ENCODE peak calls at places on chromosomes 5 and 9, in ten cellular contexts. Y is SJSA1, C is AG04449, A is Peyer's patch, X is fibroblast of mammary gland, T is fibroblast of the aortic adventitia, I is BJ, J is body of pancreas, N is tibial artery, E is H7. G is an unnamed sample.

GRCh38 chr5:168681556-168682183 is 102.5 kb upstream of the PANK3 start:
- DNase-seq in Y (no peak), C (no peak), A (peak), X (peak), T (peak), I (no peak), J (no peak), N (peak), E (no peak), G (peak)

GRCh38 chr5:52947208-52947607 is 41.9 kb upstream of the ITGA2 start:
- DNase-seq in Y (peak), C (no peak), A (no peak), X (no peak), T (no peak), I (no peak), J (peak), N (no peak), E (no peak), G (no peak)

GRCh38 chr5:145699846-145700245 is 135.3 kb downstream of the PRELID2 start:
- DNase-seq in Y (no peak), C (no peak), A (no peak), X (no peak), T (no peak), I (no peak), J (no peak), N (no peak), E (no peak), G (no peak)

GRCh38 chr5:154286557-154286956 is 96.0 kb downstream of the GALNT10 start:
- DNase-seq in Y (no peak), C (no peak), A (no peak), X (no peak), T (no peak), I (no peak), J (no peak), N (no peak), E (no peak), G (no peak)

GRCh38 chr5:80182802-80183645 is 72.8 kb downstream of the SERINC5 start:
- DNase-seq in Y (no peak), C (no peak), A (no peak), X (no peak), T (no peak), I (no peak), J (no peak), N (no peak), E (no peak), G (no peak)

GRCh38 chr5:74630387-74631087 is 10.0 kb downstream of the ENC1 start:
- DNase-seq in Y (peak), C (peak), A (no peak), X (peak), T (peak), I (no peak), J (no peak), N (no peak), E (no peak), G (peak)

GRCh38 chr9:134502261-134503211 is 139.1 kb upstream of the COL5A1 start:
- DNase-seq in Y (peak), C (peak), A (peak), X (peak), T (peak), I (peak), J (peak), N (peak), E (peak), G (peak)

GRCh38 chr9:123031963-123032362 is 1.5 kb upstream of the GPR21 start:
- DNase-seq in Y (no peak), C (no peak), A (no peak), X (no peak), T (no peak), I (no peak), J (no peak), N (no peak), E (no peak), G (no peak)

GRCh38 chr5:57824047-57824446 is 341.4 kb upstream of the ACTBL2 start:
- DNase-seq in Y (no peak), C (peak), A (no peak), X (peak), T (peak), I (no peak), J (no peak), N (no peak), E (no peak), G (peak)

GRCh38 chr5:127392762-127393161 is 102.2 kb downstream of the MEGF10 start:
- DNase-seq in Y (no peak), C (no peak), A (no peak), X (no peak), T (no peak), I (peak), J (no peak), N (no peak), E (no peak), G (no peak)

GRCh38 chr5:56155992-56156584 is 77.0 kb downstream of the ANKRD55 start:
- DNase-seq in Y (no peak), C (no peak), A (no peak), X (no peak), T (no peak), I (no peak), J (no peak), N (peak), E (no peak), G (no peak)

GRCh38 chr9:471320-471719 is 256.7 kb downstream of the DOCK8 start:
- DNase-seq in Y (no peak), C (no peak), A (no peak), X (no peak), T (no peak), I (no peak), J (no peak), N (no peak), E (no peak), G (no peak)

GRCh38 chr5:120873083-120873482 is 409.0 kb downstream of the PRR16 start:
- DNase-seq in Y (no peak), C (no peak), A (no peak), X (peak), T (no peak), I (no peak), J (no peak), N (no peak), E (no peak), G (no peak)

GRCh38 chr5:67696446-67696845 is 499.8 kb upstream of the CD180 start:
- DNase-seq in Y (no peak), C (no peak), A (no peak), X (no peak), T (no peak), I (no peak), J (no peak), N (no peak), E (no peak), G (no peak)

GRCh38 chr5:67695369-67695768 is 498.8 kb upstream of the CD180 start:
- DNase-seq in Y (no peak), C (no peak), A (no peak), X (no peak), T (no peak), I (no peak), J (no peak), N (no peak), E (no peak), G (no peak)

GRCh38 chr5:67699560-67699959 is 503.0 kb upstream of the CD180 start:
- DNase-seq in Y (no peak), C (no peak), A (no peak), X (no peak), T (no peak), I (no peak), J (no peak), N (no peak), E (no peak), G (peak)

DNA sequence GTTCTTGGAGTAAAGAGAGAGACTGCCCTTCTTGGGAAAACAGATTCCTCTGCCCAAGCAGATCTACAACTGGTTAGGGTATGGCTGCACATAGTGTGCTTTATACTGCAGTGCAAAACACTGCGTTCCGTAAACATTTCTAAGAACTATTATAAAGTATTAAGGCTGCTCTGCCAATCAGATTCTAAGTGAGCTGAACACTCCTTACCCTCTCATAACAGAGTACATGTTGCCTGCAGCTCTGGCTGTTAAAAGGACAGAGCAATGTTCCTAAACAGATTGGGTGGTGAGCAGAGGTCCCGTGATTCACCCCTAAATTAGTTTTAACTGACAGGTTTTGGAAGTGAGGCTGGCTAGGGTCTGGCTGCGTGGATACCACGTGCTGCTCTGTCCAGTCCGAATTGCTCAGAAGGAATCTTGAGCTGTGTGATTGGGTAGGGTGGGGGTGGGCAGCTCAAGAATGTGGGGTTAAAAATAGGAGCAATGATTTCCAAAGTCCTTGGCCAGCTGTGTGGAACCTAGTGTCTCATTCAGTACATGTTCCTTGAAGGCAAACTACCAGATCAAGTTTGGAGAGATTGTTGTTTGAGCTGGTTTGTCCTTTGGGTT is 497.5 kb upstream of the CD180 start:
- DNase-seq in Y (no peak), C (no peak), A (peak), X (peak), T (peak), I (peak), J (peak), N (peak), E (no peak), G (peak)
- H3K4me3 ChIP-seq in Y (no peak), C (no peak), A (no peak), X (no peak), T (no peak), I (no peak), J (no peak), N (no peak), E (no peak), G (no peak)

DNA sequence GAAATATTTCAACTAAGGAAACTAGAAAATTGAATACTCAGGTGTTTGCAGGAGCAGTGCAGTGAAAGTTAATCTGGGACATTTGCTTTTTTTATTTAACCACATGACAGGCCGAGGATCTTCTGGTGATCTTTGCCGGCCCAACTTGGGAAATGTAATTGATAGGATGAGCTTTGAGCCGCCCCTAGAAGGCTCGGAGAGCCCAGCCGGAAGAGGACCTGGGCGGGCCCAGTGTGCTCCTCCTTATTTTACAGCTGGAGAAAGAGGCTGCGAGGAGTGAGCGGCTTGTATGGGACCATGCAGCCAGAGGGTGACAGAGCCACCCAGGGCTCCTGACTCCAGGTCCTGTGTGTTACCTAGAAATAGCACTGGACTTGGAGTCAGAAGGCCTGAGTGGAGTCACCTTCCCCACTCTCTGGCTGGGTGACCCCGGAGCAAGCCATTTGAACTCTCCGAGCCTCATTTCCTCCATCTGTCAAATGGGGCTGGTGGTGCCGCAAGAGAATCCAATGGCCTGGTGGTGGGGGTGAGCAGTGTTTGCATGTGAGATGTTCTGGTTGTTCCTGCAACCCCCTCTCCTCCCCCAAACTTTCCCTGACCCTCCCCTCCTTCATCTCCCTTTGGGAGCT is 2.5 kb downstream of the PPARGC1B start:
- DNase-seq in Y (no peak), C (no peak), A (peak), X (peak), T (no peak), I (no peak), J (peak), N (no peak), E (peak), G (no peak)
- H3K4me3 ChIP-seq in Y (no peak), C (no peak), A (peak), X (peak), T (no peak), I (no peak), J (no peak), N (peak), E (peak), G (peak)

GRCh38 chr9:129336130-129336528 is 158.1 kb upstream of the IER5L start:
- DNase-seq in Y (no peak), C (no peak), A (no peak), X (peak), T (peak), I (no peak), J (no peak), N (no peak), E (no peak), G (peak)
- H3K4me3 ChIP-seq in Y (no peak), C (no peak), A (peak), X (no peak), T (no peak), I (no peak), J (no peak), N (peak), E (peak), G (no peak)

GRCh38 chr5:124453221-124454032 is 293.0 kb downstream of the ZNF608 start:
- DNase-seq in Y (peak), C (no peak), A (no peak), X (peak), T (peak), I (peak), J (no peak), N (no peak), E (no peak), G (peak)
- H3K4me3 ChIP-seq in Y (no peak), C (no peak), A (no peak), X (no peak), T (no peak), I (no peak), J (no peak), N (no peak), E (no peak), G (no peak)

GRCh38 chr5:179906294-179906794 is 1.4 kb downstream of the TBC1D9B start:
- DNase-seq in Y (no peak), C (no peak), A (no peak), X (no peak), T (peak), I (no peak), J (no peak), N (no peak), E (no peak), G (peak)
- H3K4me3 ChIP-seq in Y (peak), C (peak), A (no peak), X (peak), T (peak), I (peak), J (peak), N (peak), E (no peak), G (peak)

GRCh38 chr5:150780816-150781221 is 2.3 kb downstream of the SMIM3 start:
- DNase-seq in Y (no peak), C (no peak), A (peak), X (peak), T (peak), I (peak), J (no peak), N (no peak), E (no peak), G (peak)
- H3K4me3 ChIP-seq in Y (no peak), C (peak), A (peak), X (peak), T (peak), I (peak), J (no peak), N (peak), E (no peak), G (peak)

DNA sequence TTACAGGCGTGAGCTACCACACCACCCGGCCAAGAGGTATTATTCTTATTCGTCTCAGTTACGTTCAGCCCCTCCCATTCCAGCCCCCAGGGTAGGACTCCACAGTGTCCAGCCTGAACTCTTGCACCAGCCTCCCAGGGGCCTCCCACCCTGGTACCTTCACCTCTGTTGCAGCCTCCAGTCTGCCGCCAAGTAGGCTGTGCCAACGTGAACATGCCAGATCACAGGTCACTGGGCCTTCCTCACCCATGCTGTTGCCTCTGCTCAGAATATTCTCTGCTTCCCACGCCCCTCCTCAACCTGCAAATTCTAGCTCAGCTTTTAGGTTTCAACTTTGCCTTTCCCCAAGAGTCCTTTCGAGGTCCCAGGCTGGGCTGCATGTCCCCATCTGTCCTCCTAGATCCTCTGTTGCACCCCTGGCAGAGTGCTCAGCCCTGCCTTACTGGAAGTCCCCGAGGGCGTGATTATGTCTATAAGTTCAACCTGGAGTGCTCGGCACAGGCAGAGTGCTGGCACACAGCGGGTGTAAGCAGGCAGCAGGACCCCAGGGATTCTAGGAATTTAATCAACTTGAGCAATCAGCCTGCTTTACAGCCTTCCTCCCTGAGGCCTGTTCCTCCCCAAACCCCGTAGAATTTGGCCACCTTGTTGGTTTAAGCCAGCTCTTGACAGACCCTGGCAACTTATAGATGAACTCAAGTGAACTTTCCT is 13.1 kb upstream of the STXBP1 start:
- DNase-seq in Y (no peak), C (no peak), A (no peak), X (no peak), T (peak), I (no peak), J (no peak), N (no peak), E (no peak), G (no peak)
- H3K4me3 ChIP-seq in Y (no peak), C (no peak), A (no peak), X (no peak), T (no peak), I (no peak), J (no peak), N (no peak), E (no peak), G (no peak)